ENCODE peak calls at places on chromosomes 11 and 22, in eight cellular contexts. Q is retinal pigment epithelial cell, M is H9, G is ovary, S is RPMI7951, O is fibroblast of lung, E is H1, Z is K562. W is an unnamed sample.

GRCh38 chr11:129368889-129369672 is 6.6 kb upstream of the BARX2 start:
- DNase-seq in M (no peak), Z (no peak), S (no peak), G (no peak), E (no peak), O (no peak), Q (no peak), W (no peak)

GRCh38 chr11:78270993-78271392 is 82.3 kb downstream of the USP35 start:
- DNase-seq in Z (no peak), M (no peak), G (no peak), O (no peak), Q (no peak), S (no peak), E (no peak), W (no peak)

GRCh38 chr22:27267145-27267544 is 534.4 kb downstream of the MN1 start:
- DNase-seq in M (no peak), Q (no peak), Z (no peak), S (peak), O (no peak), G (no peak), E (no peak), W (no peak)

GRCh38 chr11:46347637-46348311 is 511 bp downstream of the DGKZ start:
- DNase-seq in O (no peak), E (no peak), S (no peak), G (peak), Z (peak), Q (no peak), M (no peak), W (no peak)

GRCh38 chr22:27778299-27779090 is 23.1 kb downstream of the MN1 start:
- DNase-seq in S (no peak), G (no peak), Z (no peak), O (no peak), E (no peak), Q (no peak), M (no peak), W (no peak)

GRCh38 chr11:119490253-119491006 is 67.5 kb upstream of the THY1 start:
- DNase-seq in M (no peak), Q (no peak), O (no peak), S (no peak), Z (no peak), G (no peak), E (no peak), W (no peak)

GRCh38 chr22:35264986-35265385 is 7.7 kb downstream of the HMGXB4 start:
- DNase-seq in S (no peak), Z (no peak), O (no peak), Q (no peak), E (no peak), M (no peak), G (no peak), W (no peak)

GRCh38 chr11:70747285-70747684 is 349.0 kb downstream of the CTTN start:
- DNase-seq in Q (no peak), S (no peak), O (no peak), M (no peak), Z (no peak), E (no peak), G (no peak), W (no peak)

GRCh38 chr11:85664561-85665481 is at the start of gene CREBZF:
- DNase-seq in S (peak), G (peak), Q (peak), E (peak), M (peak), O (peak), Z (peak), W (peak)

GRCh38 chr11:119828011-119828410 is 99.0 kb upstream of the NECTIN1 start:
- DNase-seq in Z (no peak), S (no peak), M (no peak), Q (no peak), G (no peak), O (no peak), E (no peak), W (no peak)

GRCh38 chr11:64219354-64219684 is 6.7 kb downstream of the TRPT1 start:
- DNase-seq in S (no peak), Z (no peak), M (no peak), Q (no peak), O (no peak), E (no peak), G (peak), W (no peak)

GRCh38 chr22:23754220-23754919 is at the start of gene VPREB3:
- DNase-seq in G (no peak), M (no peak), S (no peak), Z (no peak), O (no peak), Q (no peak), E (no peak), W (no peak)

GRCh38 chr11:128772814-128773213 is 78.9 kb downstream of the FLI1 start:
- DNase-seq in O (no peak), E (no peak), M (no peak), S (no peak), G (peak), Z (no peak), Q (no peak), W (no peak)

GRCh38 chr11:17985517-17985916 is 27.3 kb downstream of the SERGEF start:
- DNase-seq in S (peak), E (no peak), M (no peak), Q (peak), G (no peak), O (no peak), Z (no peak), W (peak)

GRCh38 chr22:31488988-31489617 is 539 bp downstream of the EIF4ENIF1 start:
- DNase-seq in E (no peak), Z (peak), O (no peak), S (peak), G (peak), M (peak), Q (no peak), W (no peak)

GRCh38 chr11:109940816-109941215 is 152.4 kb upstream of the ZC3H12C start:
- DNase-seq in E (no peak), Q (no peak), S (peak), O (peak), Z (peak), G (no peak), M (no peak), W (peak)

GRCh38 chr11:297666-298405 is 1.5 kb downstream of the IFITM5 start:
- DNase-seq in O (no peak), M (no peak), Q (no peak), Z (peak), S (no peak), G (no peak), E (no peak), W (no peak)